ENCODE peak calls at places on chromosomes 6 and 20, in eight cellular contexts. J is stomach; T is HEK293T; V is CD4-positive, alpha-beta T cell; Z is HFFc6; F is PC-3; R is Daoy; Q is T-helper 2 cell. U is an unnamed sample.

GRCh38 chr6:79570129-79570801 is 33.0 kb upstream of the LCA5 start:
- DNase-seq in R (peak; percentile 59), V (no peak), T (no peak), Z (peak; percentile 15), J (peak; percentile 70), Q (no peak), F (peak; percentile 76), U (no peak)

GRCh38 chr20:840858-841567 is 7.5 kb downstream of the FAM110A start:
- DNase-seq in J (peak; percentile 70), Z (no peak), R (no peak), Q (no peak), V (no peak), T (no peak), F (peak; percentile 57), U (no peak)

GRCh38 chr20:63691711-63692435 is 4.6 kb upstream of the TNFRSF6B start:
- DNase-seq in V (peak; percentile 1), Q (no peak), Z (no peak), J (no peak), T (no peak), R (no peak), F (no peak), U (no peak)

GRCh38 chr6:135331002-135331401 is 149.9 kb downstream of the MYB start:
- DNase-seq in T (no peak), Q (no peak), J (no peak), F (no peak), V (no peak), R (no peak), Z (peak; percentile 10), U (no peak)

GRCh38 chr20:46324379-46324778 is 16.1 kb upstream of the CDH22 start:
- DNase-seq in Q (no peak), Z (no peak), V (no peak), F (peak; percentile 69), R (no peak), J (no peak), T (no peak), U (no peak)

GRCh38 chr20:52127309-52127708 is 64.3 kb downstream of the ZFP64 start:
- DNase-seq in F (no peak), J (no peak), R (no peak), V (no peak), Z (no peak), Q (no peak), T (no peak), U (no peak)

GRCh38 chr6:44452725-44453124 is 65.2 kb downstream of the CDC5L start:
- DNase-seq in Q (no peak), V (no peak), R (peak; percentile 55), J (no peak), F (peak; percentile 88), Z (peak; percentile 81), T (no peak), U (no peak)

GRCh38 chr6:43785220-43785752 is 15.3 kb downstream of the VEGFA start:
- DNase-seq in Z (no peak), F (no peak), T (no peak), Q (no peak), V (no peak), R (no peak), J (no peak), U (no peak)

GRCh38 chr6:90194371-90194841 is 102.2 kb downstream of the BACH2 start:
- DNase-seq in J (no peak), R (peak; percentile 70), Q (no peak), Z (peak; percentile 58), T (no peak), F (peak; percentile 59), V (peak; percentile 13), U (no peak)

GRCh38 chr6:157059781-157060180 is 263.5 kb downstream of the TMEM242 start:
- DNase-seq in J (peak; percentile 45), F (no peak), Z (no peak), R (no peak), V (no peak), T (no peak), Q (no peak), U (no peak)

GRCh38 chr6:79544939-79545450 is 7.8 kb upstream of the LCA5 start:
- DNase-seq in R (peak; percentile 96), F (peak; percentile 93), Z (peak; percentile 100), J (peak; percentile 31), Q (no peak), V (no peak), T (peak; percentile 80), U (peak; percentile 98)

GRCh38 chr6:147510949-147511590 is 2.6 kb downstream of the SAMD5 start:
- DNase-seq in R (no peak), J (no peak), Z (no peak), T (no peak), V (no peak), Q (no peak), F (no peak), U (no peak)

GRCh38 chr6:169155481-169155880 is 98.2 kb downstream of the THBS2 start:
- DNase-seq in R (no peak), Q (no peak), V (no peak), J (peak; percentile 3), T (no peak), Z (no peak), F (no peak), U (no peak)

GRCh38 chr20:57210911-57211280 is 55.5 kb downstream of the BMP7 start:
- DNase-seq in J (no peak), R (no peak), Q (no peak), F (no peak), T (no peak), Z (no peak), V (no peak), U (no peak)

GRCh38 chr6:162638931-162639574 is 88.5 kb downstream of the PRKN start:
- DNase-seq in R (no peak), T (no peak), Z (no peak), Q (no peak), J (no peak), V (no peak), F (no peak), U (no peak)

GRCh38 chr6:164097056-164097455 is 682.5 kb downstream of the QKI start:
- DNase-seq in Q (no peak), J (no peak), R (no peak), Z (no peak), F (no peak), T (no peak), V (no peak), U (no peak)

GRCh38 chr20:39004508-39004907 is 42.4 kb downstream of the DHX35 start:
- DNase-seq in R (no peak), Q (no peak), T (no peak), Z (no peak), F (peak; percentile 16), V (peak; percentile 14), J (peak; percentile 82), U (no peak)

GRCh38 chr6:13354331-13355042 is 26.1 kb upstream of the TBC1D7 start:
- DNase-seq in Q (no peak), V (no peak), Z (peak; percentile 58), R (peak; percentile 72), T (no peak), F (peak; percentile 66), J (no peak), U (no peak)

GRCh38 chr6:36697481-36697903 is at the start of gene RAB44:
- DNase-seq in T (no peak), V (no peak), R (no peak), J (no peak), Q (no peak), Z (no peak), F (no peak), U (no peak)

GRCh38 chr6:5302995-5303622 is 41.8 kb downstream of the FARS2 start:
- DNase-seq in F (peak; percentile 64), Q (peak; percentile 55), R (peak; percentile 63), V (peak; percentile 54), Z (no peak), J (peak; percentile 76), T (peak; percentile 52), U (no peak)

GRCh38 chr6:70221025-70221714 is 81.7 kb downstream of the COL9A1 start:
- DNase-seq in F (peak; percentile 36), V (no peak), Q (no peak), T (peak; percentile 46), J (no peak), Z (no peak), R (peak; percentile 28), U (no peak)

U was measured in brain pericyte.